ENCODE peak calls at places on chromosomes 2 and 18, in ten cellular contexts. V is putamen; A is HepG2; O is A673; I is activated naive CD4-positive, alpha-beta T cell treated with anti-CD3 and anti-CD28 coated beads for 36 hours; P is nephron progenitor cell; M is stimulated activated CD4-positive, alpha-beta T cell treated with anti-CD3 and anti-CD28 coated beads, Interleukin-12 subunit alpha, Interleukin-12 subunit beta, amount 100 ng/mL, for 24 hours; Y is T-helper 1 cell; C is sciatic nerve; Z is hippocampal formation. F is an unnamed sample.
A peak's percentile ranks its signal among the peaks of the same experiment; 100 is the strongest.

GRCh38 chr2:29068513-29068912 is 5.8 kb downstream of the PCARE start:
- DNase-seq in O (no peak), Y (no peak), C (no peak), I (no peak), Z (no peak), P (no peak), A (no peak), V (no peak), M (no peak), F (no peak)

GRCh38 chr2:96951125-96951654 is 35.2 kb downstream of the FAM178B start:
- DNase-seq in V (peak; percentile 81), M (peak; percentile 66), O (peak; percentile 69), C (peak; percentile 82), A (peak; percentile 64), Z (peak; percentile 58), Y (peak; percentile 73), P (peak; percentile 85), I (peak; percentile 81), F (peak; percentile 76)

GRCh38 chr18:51998711-51999110 is 341.3 kb upstream of the DCC start:
- DNase-seq in Y (no peak), V (no peak), C (no peak), A (no peak), O (no peak), P (no peak), I (no peak), Z (no peak), M (no peak), F (no peak)

GRCh38 chr2:21642647-21643046 is 518.9 kb downstream of the TDRD15 start:
- DNase-seq in P (no peak), C (no peak), Y (no peak), I (no peak), A (no peak), V (no peak), M (no peak), Z (no peak), O (no peak), F (no peak)

GRCh38 chr2:161946489-161947107 is 127.4 kb downstream of the DPP4 start:
- DNase-seq in P (peak; percentile 4), V (peak; percentile 23), Y (no peak), I (peak; percentile 38), C (no peak), O (peak; percentile 56), M (no peak), A (peak; percentile 18), Z (peak; percentile 48), F (peak; percentile 17)

GRCh38 chr2:149741646-149742045 is 154.1 kb upstream of the MMADHC start:
- DNase-seq in V (no peak), Z (no peak), O (no peak), I (no peak), Y (no peak), P (no peak), A (no peak), C (no peak), M (no peak), F (no peak)

GRCh38 chr2:231397011-231397927 is 1.8 kb downstream of the B3GNT7 start:
- DNase-seq in O (no peak), I (no peak), A (no peak), C (no peak), M (no peak), P (no peak), Z (no peak), V (no peak), Y (no peak), F (no peak)

GRCh38 chr2:149219853-149220252 is 110.5 kb upstream of the LYPD6 start:
- DNase-seq in I (no peak), M (no peak), Y (no peak), A (no peak), Z (no peak), P (no peak), O (no peak), C (no peak), V (peak; percentile 27), F (peak; percentile 44)

GRCh38 chr2:159557437-159558034 is 58.8 kb downstream of the BAZ2B start:
- DNase-seq in I (no peak), O (peak; percentile 42), P (no peak), C (no peak), V (no peak), M (no peak), Z (no peak), Y (no peak), A (peak; percentile 42), F (no peak)

GRCh38 chr2:205858781-205859478 is 176.6 kb downstream of the NRP2 start:
- DNase-seq in Y (no peak), C (no peak), Z (no peak), M (no peak), P (no peak), A (no peak), V (no peak), I (no peak), O (no peak), F (peak; percentile 45)

GRCh38 chr2:175855794-175856453 is 146.1 kb downstream of the LNPK start:
- DNase-seq in Y (no peak), A (no peak), C (no peak), I (no peak), V (no peak), P (no peak), O (no peak), Z (peak; percentile 38), M (no peak), F (no peak)

GRCh38 chr2:239369631-239370161 is 31.1 kb downstream of the HDAC4 start:
- DNase-seq in C (peak; percentile 58), Z (no peak), P (no peak), V (no peak), A (no peak), M (peak; percentile 67), Y (peak; percentile 65), O (peak; percentile 78), I (peak; percentile 95), F (peak; percentile 77)

GRCh38 chr2:233256048-233256447 is 4.6 kb downstream of the ATG16L1 start:
- DNase-seq in A (no peak), Y (no peak), M (no peak), O (no peak), C (no peak), V (no peak), P (no peak), Z (no peak), I (no peak), F (no peak)

GRCh38 chr18:13878858-13879257 is 36.5 kb downstream of the MC2R start:
- DNase-seq in C (no peak), O (no peak), A (no peak), V (no peak), I (no peak), M (no peak), Z (no peak), P (no peak), Y (no peak), F (no peak)